ENCODE peak calls at places on chromosomes 4 and X, in ten cellular contexts. X is activated CD4-positive, CD25-positive, alpha-beta regulatory T cell; J is stimulated activated naive B cell treated with anti-CD40 and anti-IgM and Interleukin-4, amounts not matched to agents 10 μg/mL and 1 μg/mL and 100 μg/mL, for 72 hours; G is suprapubic skin; H is Peyer's patch; W is fibroblast of lung; Z is kidney glomerular epithelial cell; U is islet precursor cell; P is KBM-7; F is HAP-1. L is an unnamed sample.

GRCh38 chr4:184439386-184439785 is 35.0 kb downstream of the IRF2 start:
- DNase-seq in G (no peak), U (no peak), J (no peak), F (no peak), Z (no peak), W (peak), P (no peak), H (no peak), X (no peak), L (no peak)

GRCh38 chr4:88690355-88690754 is 7.3 kb downstream of the NAP1L5 start:
- DNase-seq in W (peak), Z (no peak), H (no peak), P (no peak), U (no peak), G (no peak), X (no peak), J (no peak), F (no peak), L (no peak)

GRCh38 chrX:152072236-152072635 is 66.1 kb downstream of the MAGEA10 start:
- DNase-seq in P (no peak), G (no peak), U (peak), J (no peak), X (no peak), Z (no peak), W (peak), F (no peak), H (no peak), L (no peak)

GRCh38 chrX:133923548-133923947 is 61.8 kb downstream of the GPC3 start:
- DNase-seq in U (peak), F (no peak), J (no peak), W (no peak), X (no peak), P (no peak), G (no peak), Z (no peak), H (no peak), L (no peak)

GRCh38 chr4:127219247-127219646 is 413.5 kb upstream of the INTU start:
- DNase-seq in J (no peak), U (no peak), X (no peak), W (no peak), H (no peak), F (no peak), G (no peak), P (no peak), Z (no peak), L (no peak)

GRCh38 chrX:149512225-149512885 is 7.2 kb upstream of the IDS start:
- DNase-seq in W (peak), P (peak), H (peak), F (peak), X (peak), Z (no peak), J (peak), G (no peak), U (peak), L (peak)

GRCh38 chrX:132490086-132490419 is 1.2 kb upstream of the MBNL3 start:
- DNase-seq in H (no peak), Z (no peak), P (no peak), U (no peak), J (no peak), W (no peak), X (no peak), F (no peak), G (no peak), L (peak)

GRCh38 chr4:103095080-103095479 is 4.6 kb downstream of the BDH2 start:
- DNase-seq in G (no peak), U (no peak), F (no peak), Z (no peak), P (no peak), J (no peak), W (no peak), H (no peak), X (no peak), L (no peak)

GRCh38 chr4:158801066-158801465 is 32.2 kb downstream of the FNIP2 start:
- DNase-seq in W (no peak), Z (no peak), J (no peak), X (no peak), G (no peak), H (no peak), P (no peak), U (peak), F (no peak), L (no peak)

GRCh38 chr4:16140520-16141249 is 56.9 kb upstream of the PROM1 start:
- DNase-seq in P (no peak), X (no peak), F (no peak), W (peak), J (no peak), U (peak), Z (peak), G (no peak), H (no peak), L (no peak)

GRCh38 chr4:52915131-52915645 is 53.1 kb downstream of the RASL11B start:
- DNase-seq in G (no peak), U (no peak), W (no peak), X (no peak), J (no peak), P (no peak), Z (no peak), F (no peak), H (no peak), L (no peak)

GRCh38 chr4:111650146-111650545 is 495.1 kb upstream of the FAM241A start:
- DNase-seq in J (no peak), G (no peak), Z (no peak), X (no peak), P (no peak), F (no peak), H (no peak), U (no peak), W (no peak), L (no peak)

GRCh38 chr4:21697583-21697982 is 251.0 kb downstream of the KCNIP4 start:
- DNase-seq in F (no peak), J (no peak), H (no peak), X (no peak), G (no peak), Z (peak), P (no peak), W (peak), U (peak), L (no peak)

GRCh38 chr4:1194028-1194900 is 21.9 kb upstream of the SPON2 start:
- DNase-seq in W (peak), G (no peak), Z (no peak), U (no peak), F (no peak), J (peak), X (no peak), P (no peak), H (peak), L (peak)

GRCh38 chrX:39137363-39137954 is 336.2 kb downstream of the MID1IP1 start:
- DNase-seq in P (no peak), H (no peak), Z (no peak), G (no peak), J (no peak), X (no peak), W (no peak), F (no peak), U (no peak), L (no peak)

GRCh38 chr4:168612435-168613139 is 115.7 kb downstream of the PALLD start:
- DNase-seq in W (peak), J (no peak), F (no peak), Z (peak), U (no peak), G (no peak), X (no peak), P (no peak), H (no peak), L (no peak)

GRCh38 chrX:40996886-40997530 is 88.2 kb upstream of the USP9X start:
- DNase-seq in Z (peak), H (no peak), X (no peak), G (no peak), P (peak), W (peak), U (no peak), J (no peak), F (peak), L (no peak)

GRCh38 chr4:139611391-139611790 is 54.2 kb upstream of the MGST2 start:
- DNase-seq in F (no peak), G (no peak), Z (no peak), J (no peak), H (no peak), P (no peak), W (no peak), U (no peak), X (no peak), L (peak)

GRCh38 chr4:133149364-133149695 is 236 bp downstream of the PCDH10 start:
- DNase-seq in X (no peak), Z (no peak), U (no peak), F (no peak), G (no peak), P (no peak), J (no peak), W (no peak), H (no peak), L (no peak)

GRCh38 chr4:100462206-100462605 is 55.6 kb downstream of the EMCN start:
- DNase-seq in W (peak), H (no peak), X (no peak), Z (no peak), P (no peak), G (no peak), U (no peak), J (no peak), F (no peak), L (no peak)

GRCh38 chr4:185203380-185204237 is at the start of gene CFAP97:
- DNase-seq in J (peak), H (peak), Z (peak), U (peak), X (peak), W (peak), G (peak), P (peak), F (peak), L (peak)

GRCh38 chrX:20061869-20062254 is 54.8 kb downstream of the MAP7D2 start:
- DNase-seq in H (no peak), X (no peak), U (no peak), G (no peak), F (no peak), Z (peak), J (no peak), W (peak), P (no peak), L (no peak)

GRCh38 chr4:138671106-138671505 is 344.5 kb upstream of the NOCT start:
- DNase-seq in P (no peak), F (no peak), H (no peak), G (no peak), Z (peak), W (no peak), J (no peak), U (no peak), X (no peak), L (no peak)

GRCh38 chr4:38529189-38530115 is 134.5 kb upstream of the KLF3 start:
- DNase-seq in G (no peak), J (peak), Z (peak), F (no peak), U (no peak), P (peak), W (no peak), H (peak), X (no peak), L (peak)

GRCh38 chr4:19224820-19225219 is 1026.9 kb upstream of the SLIT2 start:
- DNase-seq in U (no peak), P (peak), J (no peak), W (peak), G (no peak), F (no peak), X (no peak), Z (peak), H (no peak), L (peak)

GRCh38 chr4:8277356-8278008 is 7.9 kb downstream of the HTRA3 start:
- DNase-seq in F (no peak), W (no peak), U (no peak), X (no peak), G (no peak), J (no peak), Z (no peak), P (no peak), H (no peak), L (no peak)

GRCh38 chrX:41733939-41734338 is 10.0 kb downstream of the GPR82 start:
- DNase-seq in X (no peak), Z (no peak), J (peak), P (peak), U (no peak), H (peak), G (no peak), W (no peak), F (no peak), L (no peak)

GRCh38 chr4:1745697-1746096 is 24.4 kb downstream of the TACC3 start:
- DNase-seq in X (no peak), P (no peak), Z (no peak), H (no peak), G (no peak), W (no peak), J (no peak), U (no peak), F (no peak), L (no peak)

GRCh38 chrX:132463411-132463810 is 25.4 kb downstream of the MBNL3 start:
- DNase-seq in Z (no peak), H (peak), U (no peak), J (no peak), F (peak), P (peak), W (peak), G (no peak), X (no peak), L (no peak)

GRCh38 chrX:68695206-68695845 is 47.9 kb downstream of the STARD8 start:
- DNase-seq in G (no peak), U (no peak), Z (peak), P (peak), J (no peak), H (no peak), W (no peak), F (no peak), X (no peak), L (no peak)

GRCh38 chrX:1911401-1912131 is 296.7 kb downstream of the ASMT start:
- DNase-seq in X (no peak), Z (no peak), J (no peak), P (peak), U (no peak), F (no peak), H (no peak), W (no peak), G (no peak), L (no peak)

GRCh38 chr4:26061248-26061986 is 147.4 kb downstream of the SMIM20 start:
- DNase-seq in F (peak), J (no peak), U (peak), P (peak), G (no peak), Z (no peak), H (no peak), W (peak), X (no peak), L (peak)

GRCh38 chr4:169156392-169156791 is 114.4 kb downstream of the SH3RF1 start:
- DNase-seq in H (no peak), J (no peak), W (no peak), F (no peak), P (no peak), X (no peak), G (no peak), U (no peak), Z (no peak), L (no peak)

GRCh38 chrX:109537324-109537665 is 651 bp downstream of the NXT2 start:
- DNase-seq in G (no peak), H (no peak), Z (peak), X (no peak), P (no peak), W (peak), U (no peak), J (no peak), F (no peak), L (no peak)